ENCODE peak calls at places on chromosome 11, in four cellular contexts. Y is NCI-H774; E is activated CD4-positive, alpha-beta T cell treated with anti-CD3 and anti-CD28 coated beads for 24 hours; S is putamen. A is an unnamed sample.

GRCh38 chr11:9180784-9181183 is 84.4 kb downstream of the DENND5A start:
- DNase-seq in Y (no peak), E (no peak), S (no peak), A (no peak)

GRCh38 chr11:91243065-91243464 is 981.6 kb upstream of the FAT3 start:
- DNase-seq in Y (no peak), E (no peak), S (no peak), A (no peak)

GRCh38 chr11:106127604-106128003 is 50.1 kb downstream of the AASDHPPT start:
- DNase-seq in Y (no peak), E (no peak), S (no peak), A (no peak)

GRCh38 chr11:66310324-66310723 is 6.5 kb downstream of the CD248 start:
- DNase-seq in Y (no peak), E (no peak), S (no peak), A (no peak)

GRCh38 chr11:45383229-45383628 is 97.1 kb upstream of the SYT13 start:
- DNase-seq in Y (no peak), E (no peak), S (no peak), A (no peak)

GRCh38 chr11:44030996-44031395 is 16.8 kb upstream of the ACCSL start:
- DNase-seq in Y (no peak), E (no peak), S (no peak), A (no peak)

GRCh38 chr11:80503990-80504389 is 1063.2 kb upstream of the TENM4 start:
- DNase-seq in Y (no peak), E (no peak), S (no peak), A (no peak)

GRCh38 chr11:61844909-61845565 is 16.9 kb downstream of the FADS2 start:
- DNase-seq in Y (no peak), E (no peak), S (no peak), A (no peak)

GRCh38 chr11:63829823-63830489 is 9.0 kb upstream of the MARK2 start:
- DNase-seq in Y (no peak), E (no peak), S (no peak), A (no peak)

GRCh38 chr11:45905095-45905494 is 2.0 kb downstream of the FREY1 start:
- DNase-seq in Y (no peak), E (no peak), S (no peak), A (no peak)

GRCh38 chr11:48148749-48149148 is 67.9 kb upstream of the OR4B1 start:
- DNase-seq in Y (no peak), E (no peak), S (no peak), A (no peak)

GRCh38 chr11:64629796-64630562 is 39.0 kb downstream of the SLC22A12 start:
- DNase-seq in Y (no peak), E (no peak), S (no peak), A (no peak)